ENCODE peak calls at places on chromosomes 13 and 19, in eight cellular contexts. One of them, this sample, is unnamed.

GRCh38 chr13:41458187-41458938 is 1.0 kb downstream of the RGCC start:
- DNase-seq in pancreas: peak
- DNase-seq in CD8-positive, alpha-beta T cell: peak
- DNase-seq in ovary: no peak
- DNase-seq in hepatocyte: peak
- DNase-seq in activated CD8-positive, alpha-beta T cell treated with anti-CD3 and anti-CD28 coated beads for 36 hours: peak
- DNase-seq in endothelial cell: peak
- DNase-seq in MCF 10A: peak
- DNase-seq in this sample: peak

GRCh38 chr13:21850013-21851006 is 179.4 kb downstream of the FGF9 start:
- DNase-seq in endothelial cell: no peak
- DNase-seq in activated CD8-positive, alpha-beta T cell treated with anti-CD3 and anti-CD28 coated beads for 36 hours: no peak
- DNase-seq in ovary: no peak
- DNase-seq in hepatocyte: no peak
- DNase-seq in CD8-positive, alpha-beta T cell: no peak
- DNase-seq in pancreas: no peak
- DNase-seq in MCF 10A: no peak
- DNase-seq in this sample: no peak

GRCh38 chr19:55115446-55116065 is 1.9 kb downstream of the PPP1R12C start:
- DNase-seq in CD8-positive, alpha-beta T cell: no peak
- DNase-seq in pancreas: no peak
- DNase-seq in hepatocyte: peak
- DNase-seq in ovary: no peak
- DNase-seq in endothelial cell: no peak
- DNase-seq in activated CD8-positive, alpha-beta T cell treated with anti-CD3 and anti-CD28 coated beads for 36 hours: no peak
- DNase-seq in MCF 10A: no peak
- DNase-seq in this sample: no peak

GRCh38 chr19:16023558-16023915 is 52.8 kb upstream of the TPM4 start:
- DNase-seq in activated CD8-positive, alpha-beta T cell treated with anti-CD3 and anti-CD28 coated beads for 36 hours: no peak
- DNase-seq in ovary: no peak
- DNase-seq in MCF 10A: no peak
- DNase-seq in CD8-positive, alpha-beta T cell: no peak
- DNase-seq in endothelial cell: no peak
- DNase-seq in pancreas: no peak
- DNase-seq in hepatocyte: no peak
- DNase-seq in this sample: no peak

GRCh38 chr19:1251503-1252220 is 3.3 kb downstream of the MIDN start:
- DNase-seq in hepatocyte: peak
- DNase-seq in endothelial cell: peak
- DNase-seq in CD8-positive, alpha-beta T cell: peak
- DNase-seq in activated CD8-positive, alpha-beta T cell treated with anti-CD3 and anti-CD28 coated beads for 36 hours: peak
- DNase-seq in MCF 10A: no peak
- DNase-seq in pancreas: peak
- DNase-seq in ovary: peak
- DNase-seq in this sample: no peak

GRCh38 chr13:114045113-114045735 is 71.3 kb upstream of the C13orf46 start:
- DNase-seq in MCF 10A: no peak
- DNase-seq in CD8-positive, alpha-beta T cell: no peak
- DNase-seq in pancreas: no peak
- DNase-seq in ovary: no peak
- DNase-seq in activated CD8-positive, alpha-beta T cell treated with anti-CD3 and anti-CD28 coated beads for 36 hours: no peak
- DNase-seq in hepatocyte: no peak
- DNase-seq in endothelial cell: no peak
- DNase-seq in this sample: no peak

GRCh38 chr19:8361921-8362793 is 1.8 kb upstream of the ANGPTL4 start:
- DNase-seq in CD8-positive, alpha-beta T cell: no peak
- DNase-seq in hepatocyte: peak
- DNase-seq in endothelial cell: no peak
- DNase-seq in MCF 10A: peak
- DNase-seq in activated CD8-positive, alpha-beta T cell treated with anti-CD3 and anti-CD28 coated beads for 36 hours: peak
- DNase-seq in pancreas: peak
- DNase-seq in ovary: peak
- DNase-seq in this sample: no peak

GRCh38 chr13:32009362-32009761 is 22.2 kb upstream of the FRY start:
- DNase-seq in CD8-positive, alpha-beta T cell: no peak
- DNase-seq in pancreas: no peak
- DNase-seq in MCF 10A: no peak
- DNase-seq in ovary: no peak
- DNase-seq in hepatocyte: no peak
- DNase-seq in endothelial cell: no peak
- DNase-seq in activated CD8-positive, alpha-beta T cell treated with anti-CD3 and anti-CD28 coated beads for 36 hours: no peak
- DNase-seq in this sample: no peak

GRCh38 chr19:919157-920050 is 2.3 kb downstream of the KISS1R start:
- DNase-seq in activated CD8-positive, alpha-beta T cell treated with anti-CD3 and anti-CD28 coated beads for 36 hours: peak
- DNase-seq in MCF 10A: no peak
- DNase-seq in pancreas: no peak
- DNase-seq in ovary: no peak
- DNase-seq in CD8-positive, alpha-beta T cell: no peak
- DNase-seq in endothelial cell: no peak
- DNase-seq in hepatocyte: peak
- DNase-seq in this sample: peak

GRCh38 chr19:13864223-13864512 is 12.8 kb upstream of the NANOS3 start:
- DNase-seq in endothelial cell: no peak
- DNase-seq in CD8-positive, alpha-beta T cell: no peak
- DNase-seq in pancreas: no peak
- DNase-seq in activated CD8-positive, alpha-beta T cell treated with anti-CD3 and anti-CD28 coated beads for 36 hours: no peak
- DNase-seq in MCF 10A: no peak
- DNase-seq in hepatocyte: no peak
- DNase-seq in ovary: no peak
- DNase-seq in this sample: no peak

GRCh38 chr13:26914148-26914547 is 153.6 kb upstream of the GPR12 start:
- DNase-seq in endothelial cell: no peak
- DNase-seq in ovary: no peak
- DNase-seq in activated CD8-positive, alpha-beta T cell treated with anti-CD3 and anti-CD28 coated beads for 36 hours: no peak
- DNase-seq in pancreas: no peak
- DNase-seq in hepatocyte: no peak
- DNase-seq in MCF 10A: no peak
- DNase-seq in CD8-positive, alpha-beta T cell: no peak
- DNase-seq in this sample: no peak

GRCh38 chr13:44364019-44364418 is 9.6 kb upstream of the SERP2 start:
- DNase-seq in endothelial cell: no peak
- DNase-seq in activated CD8-positive, alpha-beta T cell treated with anti-CD3 and anti-CD28 coated beads for 36 hours: no peak
- DNase-seq in CD8-positive, alpha-beta T cell: no peak
- DNase-seq in hepatocyte: no peak
- DNase-seq in ovary: no peak
- DNase-seq in pancreas: no peak
- DNase-seq in MCF 10A: no peak
- DNase-seq in this sample: no peak

DNA sequence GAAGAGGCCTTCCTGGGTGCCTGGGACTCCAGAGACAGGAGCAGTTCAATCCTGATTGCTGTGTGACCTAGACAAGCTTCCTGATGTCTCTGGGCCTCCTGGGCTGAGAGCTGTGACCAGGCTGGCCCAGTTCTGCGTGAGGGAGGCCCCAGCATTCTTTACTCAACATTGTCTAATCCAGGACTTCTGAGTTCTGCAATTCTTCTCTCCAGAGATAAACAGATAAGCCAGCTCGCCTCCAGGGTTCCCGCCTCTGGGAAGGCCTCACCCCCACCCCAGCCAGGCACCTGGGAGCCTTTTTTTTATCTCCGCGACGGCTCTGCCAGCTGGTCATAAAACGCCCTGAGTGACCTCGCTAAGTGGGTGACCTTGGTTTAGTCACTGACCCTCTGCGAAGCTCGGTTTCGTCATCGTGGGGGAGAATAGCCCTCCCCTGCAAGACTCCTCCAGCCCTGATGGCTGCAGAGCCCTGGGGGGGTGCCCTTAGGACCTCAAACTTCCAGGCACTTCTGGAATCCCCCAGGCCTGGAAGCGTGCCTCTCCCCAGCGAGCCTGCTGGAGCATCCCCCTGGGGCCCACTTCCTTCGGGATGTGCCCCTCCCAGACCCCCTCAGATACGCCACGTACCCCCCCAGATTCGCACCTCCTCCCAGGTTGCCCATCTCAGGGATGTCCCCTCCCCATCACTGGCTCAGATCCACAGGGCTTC is 1.9 kb downstream of the SULT2B1 start:
- DNase-seq in CD8-positive, alpha-beta T cell: no peak
- DNase-seq in ovary: no peak
- DNase-seq in hepatocyte: peak
- DNase-seq in pancreas: peak
- DNase-seq in MCF 10A: peak
- DNase-seq in activated CD8-positive, alpha-beta T cell treated with anti-CD3 and anti-CD28 coated beads for 36 hours: no peak
- DNase-seq in endothelial cell: no peak
- DNase-seq in this sample: no peak
- TF ChIP-seq CTCF in CD8-positive, alpha-beta T cell: no peak
- TF ChIP-seq CTCF in ovary: no peak
- TF ChIP-seq CTCF in hepatocyte: no peak
- TF ChIP-seq CTCF in pancreas: no peak
- TF ChIP-seq CTCF in MCF 10A: no peak
- TF ChIP-seq CTCF in activated CD8-positive, alpha-beta T cell treated with anti-CD3 and anti-CD28 coated beads for 36 hours: no peak
- TF ChIP-seq CTCF in endothelial cell: no peak
- TF ChIP-seq CTCF in this sample: no peak

DNA sequence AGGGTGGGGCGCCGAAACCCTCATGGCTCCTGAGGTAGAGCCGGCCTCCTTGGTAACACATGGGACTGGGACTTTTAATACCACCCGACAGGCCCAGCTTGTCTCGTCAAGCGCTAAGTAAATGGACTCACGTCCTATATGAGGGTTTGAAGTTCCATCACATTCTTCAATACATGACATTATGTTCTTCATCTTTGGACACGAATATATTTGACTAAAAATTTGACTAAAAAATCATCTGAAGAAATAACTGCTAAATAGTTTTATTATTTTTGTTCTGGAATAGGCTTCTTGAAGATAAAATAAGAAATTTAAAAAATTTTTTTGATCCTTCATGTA is 335 bp upstream of the ZNF607 start:
- DNase-seq in activated CD8-positive, alpha-beta T cell treated with anti-CD3 and anti-CD28 coated beads for 36 hours: no peak
- DNase-seq in ovary: no peak
- DNase-seq in hepatocyte: no peak
- DNase-seq in endothelial cell: no peak
- DNase-seq in pancreas: no peak
- DNase-seq in CD8-positive, alpha-beta T cell: no peak
- DNase-seq in MCF 10A: no peak
- DNase-seq in this sample: no peak
- TF ChIP-seq CTCF in activated CD8-positive, alpha-beta T cell treated with anti-CD3 and anti-CD28 coated beads for 36 hours: no peak
- TF ChIP-seq CTCF in ovary: peak
- TF ChIP-seq CTCF in hepatocyte: no peak
- TF ChIP-seq CTCF in endothelial cell: no peak
- TF ChIP-seq CTCF in pancreas: peak
- TF ChIP-seq CTCF in CD8-positive, alpha-beta T cell: no peak
- TF ChIP-seq CTCF in MCF 10A: no peak
- TF ChIP-seq CTCF in this sample: no peak

GRCh38 chr19:4268816-4269430 is 10.1 kb upstream of the SHD start:
- DNase-seq in CD8-positive, alpha-beta T cell: no peak
- DNase-seq in hepatocyte: no peak
- DNase-seq in endothelial cell: no peak
- DNase-seq in MCF 10A: no peak
- DNase-seq in pancreas: no peak
- DNase-seq in activated CD8-positive, alpha-beta T cell treated with anti-CD3 and anti-CD28 coated beads for 36 hours: no peak
- DNase-seq in ovary: no peak
- DNase-seq in this sample: no peak

GRCh38 chr19:4266253-4267000 is 12.6 kb upstream of the SHD start:
- DNase-seq in MCF 10A: no peak
- DNase-seq in activated CD8-positive, alpha-beta T cell treated with anti-CD3 and anti-CD28 coated beads for 36 hours: no peak
- DNase-seq in pancreas: no peak
- DNase-seq in CD8-positive, alpha-beta T cell: no peak
- DNase-seq in endothelial cell: no peak
- DNase-seq in ovary: no peak
- DNase-seq in hepatocyte: no peak
- DNase-seq in this sample: no peak

GRCh38 chr19:4267101-4267900 is 11.8 kb upstream of the SHD start:
- DNase-seq in CD8-positive, alpha-beta T cell: peak
- DNase-seq in endothelial cell: peak
- DNase-seq in activated CD8-positive, alpha-beta T cell treated with anti-CD3 and anti-CD28 coated beads for 36 hours: peak
- DNase-seq in MCF 10A: peak
- DNase-seq in ovary: peak
- DNase-seq in pancreas: no peak
- DNase-seq in hepatocyte: peak
- DNase-seq in this sample: peak

GRCh38 chr19:4264812-4265211 is 14.3 kb upstream of the SHD start:
- DNase-seq in ovary: no peak
- DNase-seq in CD8-positive, alpha-beta T cell: no peak
- DNase-seq in hepatocyte: no peak
- DNase-seq in MCF 10A: no peak
- DNase-seq in endothelial cell: no peak
- DNase-seq in activated CD8-positive, alpha-beta T cell treated with anti-CD3 and anti-CD28 coated beads for 36 hours: no peak
- DNase-seq in pancreas: no peak
- DNase-seq in this sample: no peak

DNA sequence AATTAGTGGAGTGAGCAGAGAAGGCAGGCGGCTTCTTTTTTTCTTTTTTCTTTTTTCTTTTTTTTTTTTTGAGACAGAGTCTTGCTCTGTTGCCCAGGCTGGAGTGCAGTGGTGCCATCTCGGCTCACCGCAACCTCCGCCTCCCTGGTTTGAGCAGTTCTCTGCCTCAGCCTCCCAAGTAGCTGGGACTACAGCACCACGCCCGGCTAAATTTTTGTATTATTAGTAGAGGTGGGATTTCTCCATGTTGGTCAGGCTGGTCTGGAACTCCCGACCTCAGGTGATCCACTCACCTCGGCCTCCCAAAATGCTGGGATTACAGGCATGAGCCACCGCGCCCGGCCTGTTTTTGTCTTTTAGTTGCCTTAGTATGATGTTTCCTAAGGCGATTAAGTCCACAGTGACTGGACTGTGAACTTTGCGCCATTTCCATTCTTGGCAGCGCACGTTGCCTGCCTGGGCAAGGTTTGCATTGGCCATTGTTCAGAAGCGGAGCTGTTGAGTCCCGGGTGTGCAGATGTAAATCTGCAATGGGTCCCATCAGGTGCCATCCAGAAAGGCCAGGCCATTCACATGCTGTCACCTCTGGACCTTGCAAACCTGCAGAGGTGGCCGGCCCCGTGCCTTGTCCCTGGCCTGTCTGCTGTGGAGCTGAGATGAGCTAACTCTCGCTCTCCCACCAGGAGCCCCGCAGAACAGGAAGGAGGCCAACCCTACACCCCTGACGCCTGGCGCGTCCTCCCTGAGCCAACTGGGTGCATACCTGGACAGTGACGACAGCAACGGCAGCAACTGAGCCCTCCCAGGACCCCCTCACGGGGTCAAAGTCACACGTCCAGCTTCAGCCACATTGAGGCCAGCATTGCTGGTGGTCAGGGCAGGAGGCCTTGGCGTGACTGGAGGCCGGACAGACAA is 10.9 kb upstream of the SHD start:
- DNase-seq in MCF 10A: no peak
- DNase-seq in activated CD8-positive, alpha-beta T cell treated with anti-CD3 and anti-CD28 coated beads for 36 hours: no peak
- DNase-seq in CD8-positive, alpha-beta T cell: no peak
- DNase-seq in pancreas: no peak
- DNase-seq in ovary: no peak
- DNase-seq in hepatocyte: peak
- DNase-seq in endothelial cell: no peak
- DNase-seq in this sample: no peak
- TF ChIP-seq CTCF in MCF 10A: no peak
- TF ChIP-seq CTCF in activated CD8-positive, alpha-beta T cell treated with anti-CD3 and anti-CD28 coated beads for 36 hours: no peak
- TF ChIP-seq CTCF in CD8-positive, alpha-beta T cell: peak
- TF ChIP-seq CTCF in pancreas: no peak
- TF ChIP-seq CTCF in ovary: no peak
- TF ChIP-seq CTCF in hepatocyte: no peak
- TF ChIP-seq CTCF in endothelial cell: peak
- TF ChIP-seq CTCF in this sample: no peak

DNA sequence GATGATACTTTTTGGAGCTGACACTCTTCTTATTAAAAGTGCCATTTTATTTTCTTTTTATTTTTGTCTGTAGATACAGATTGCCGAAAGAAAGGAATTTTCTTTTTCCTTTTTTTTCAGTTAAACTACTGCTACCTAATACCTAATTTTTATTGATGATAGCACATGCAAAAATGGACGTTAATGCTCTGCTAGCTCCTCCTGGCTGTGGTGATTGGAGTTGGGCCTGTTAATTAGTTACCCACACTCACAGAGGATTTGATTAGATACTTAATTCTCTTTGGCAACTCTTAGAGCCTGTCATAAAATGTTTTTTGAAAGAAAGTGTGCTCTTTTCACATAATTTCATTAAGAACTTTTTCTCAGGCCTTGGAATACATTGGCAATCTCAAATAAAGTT is 366.8 kb downstream of the DCT start:
- DNase-seq in ovary: no peak
- DNase-seq in hepatocyte: no peak
- DNase-seq in MCF 10A: no peak
- DNase-seq in endothelial cell: no peak
- DNase-seq in pancreas: no peak
- DNase-seq in activated CD8-positive, alpha-beta T cell treated with anti-CD3 and anti-CD28 coated beads for 36 hours: no peak
- DNase-seq in CD8-positive, alpha-beta T cell: no peak
- DNase-seq in this sample: no peak
- TF ChIP-seq CTCF in ovary: no peak
- TF ChIP-seq CTCF in hepatocyte: no peak
- TF ChIP-seq CTCF in MCF 10A: no peak
- TF ChIP-seq CTCF in endothelial cell: no peak
- TF ChIP-seq CTCF in pancreas: no peak
- TF ChIP-seq CTCF in activated CD8-positive, alpha-beta T cell treated with anti-CD3 and anti-CD28 coated beads for 36 hours: no peak
- TF ChIP-seq CTCF in CD8-positive, alpha-beta T cell: no peak
- TF ChIP-seq CTCF in this sample: no peak